ENCODE peak calls at places on chromosomes 7 and 10, in nine cellular contexts. B, K, H, P, A, N, G, Z and O are unnamed samples.

GRCh38 chr7:27784399-27785053 is 44.6 kb downstream of the TAX1BP1 start:
- DNase-seq in B (no peak), K (peak), H (peak), P (peak), A (no peak), N (peak), G (no peak), Z (no peak), O (peak)

GRCh38 chr7:25384820-25385560 is 156.7 kb upstream of the NPVF start:
- DNase-seq in B (no peak), K (peak), H (no peak), P (no peak), A (no peak), N (no peak), G (no peak), Z (no peak), O (no peak)

GRCh38 chr7:42096681-42097637 is 140.1 kb downstream of the GLI3 start:
- DNase-seq in B (peak), K (no peak), H (no peak), P (peak), A (no peak), N (no peak), G (no peak), Z (no peak), O (no peak)

GRCh38 chr7:48742046-48742445 is 182.3 kb upstream of the CDC14C start:
- DNase-seq in B (no peak), K (no peak), H (no peak), P (no peak), A (no peak), N (no peak), G (no peak), Z (no peak), O (no peak)

GRCh38 chr7:91945476-91945875 is 4.8 kb downstream of the AKAP9 start:
- DNase-seq in B (no peak), K (no peak), H (no peak), P (peak), A (no peak), N (peak), G (no peak), Z (no peak), O (no peak)

GRCh38 chr10:48249763-48250351 is 24.6 kb downstream of the FRMPD2 start:
- DNase-seq in B (no peak), K (no peak), H (no peak), P (no peak), A (no peak), N (no peak), G (no peak), Z (no peak), O (no peak)

GRCh38 chr7:30937426-30937825 is 25.8 kb downstream of the AQP1 start:
- DNase-seq in B (no peak), K (no peak), H (no peak), P (no peak), A (no peak), N (no peak), G (no peak), Z (no peak), O (no peak)

GRCh38 chr7:65960351-65961074 is 21.5 kb downstream of the GUSB start:
- DNase-seq in B (no peak), K (no peak), H (no peak), P (no peak), A (no peak), N (no peak), G (peak), Z (no peak), O (no peak)

GRCh38 chr7:87853237-87853864 is 22.8 kb downstream of the SLC25A40 start:
- DNase-seq in B (no peak), K (no peak), H (no peak), P (peak), A (no peak), N (no peak), G (no peak), Z (no peak), O (no peak)

GRCh38 chr10:61754553-61755540 is 92.1 kb downstream of the CABCOCO1 start:
- DNase-seq in B (no peak), K (no peak), H (peak), P (no peak), A (no peak), N (no peak), G (no peak), Z (no peak), O (no peak)

GRCh38 chr7:87312215-87312865 is 33.1 kb upstream of the CROT start:
- DNase-seq in B (peak), K (peak), H (peak), P (peak), A (peak), N (peak), G (no peak), Z (peak), O (peak)

GRCh38 chr7:140060788-140061606 is 1.8 kb downstream of the PARP12 start:
- DNase-seq in B (peak), K (peak), H (no peak), P (peak), A (no peak), N (no peak), G (no peak), Z (no peak), O (no peak)

GRCh38 chr10:125521721-125522680 is 161.0 kb downstream of the TEX36 start:
- DNase-seq in B (no peak), K (no peak), H (peak), P (no peak), A (no peak), N (no peak), G (no peak), Z (no peak), O (no peak)

GRCh38 chr7:3236268-3236667 is 64.8 kb upstream of the SDK1 start:
- DNase-seq in B (no peak), K (no peak), H (no peak), P (no peak), A (no peak), N (no peak), G (no peak), Z (no peak), O (no peak)

GRCh38 chr10:50469778-50470193 is 154.0 kb downstream of the SGMS1 start:
- DNase-seq in B (no peak), K (no peak), H (no peak), P (peak), A (no peak), N (peak), G (no peak), Z (no peak), O (no peak)

GRCh38 chr7:30659312-30659711 is 22.9 kb downstream of the CRHR2 start:
- DNase-seq in B (no peak), K (no peak), H (no peak), P (peak), A (no peak), N (no peak), G (no peak), Z (no peak), O (no peak)

GRCh38 chr10:97708976-97709745 is 4.4 kb upstream of the MARVELD1 start:
- DNase-seq in B (peak), K (peak), H (peak), P (peak), A (no peak), N (peak), G (peak), Z (no peak), O (peak)

GRCh38 chr7:94350729-94351128 is 44.0 kb upstream of the COL1A2 start:
- DNase-seq in B (no peak), K (peak), H (no peak), P (no peak), A (no peak), N (no peak), G (no peak), Z (no peak), O (no peak)

GRCh38 chr10:88831709-88832108 is 19.9 kb downstream of the ANKRD22 start:
- DNase-seq in B (no peak), K (no peak), H (no peak), P (no peak), A (no peak), N (no peak), G (no peak), Z (no peak), O (no peak)